ENCODE peak calls at places on chromosome 22, in six cellular contexts. E is endothelial cell of umbilical vein; H is upper lobe of right lung; C is thyroid gland; I is CD4-positive, CD25-positive, alpha-beta regulatory T cell; L is right atrium auricular region. F is an unnamed sample.

GRCh38 chr22:46011627-46012181 is 34.7 kb upstream of the WNT7B start:
- DNase-seq in E (no peak), H (peak; percentile 61), C (no peak), I (no peak), L (no peak), F (peak; percentile 37)

GRCh38 chr22:43293259-43293658 is 49.9 kb downstream of the SCUBE1 start:
- DNase-seq in E (no peak), H (no peak), C (no peak), I (no peak), L (no peak), F (no peak)

GRCh38 chr22:31662668-31663037 is 638 bp upstream of the PISD start:
- DNase-seq in E (no peak), H (no peak), C (no peak), I (no peak), L (no peak), F (no peak)

GRCh38 chr22:19317865-19318264 is 26.3 kb upstream of the CLTCL1 start:
- DNase-seq in E (no peak), H (no peak), C (no peak), I (no peak), L (no peak), F (no peak)

GRCh38 chr22:31768422-31769059 is 14.7 kb downstream of the DEPDC5 start:
- DNase-seq in E (no peak), H (no peak), C (no peak), I (no peak), L (no peak), F (no peak)

GRCh38 chr22:46622081-46622521 is 1.9 kb downstream of the GRAMD4 start:
- DNase-seq in E (peak; percentile 19), H (no peak), C (peak; percentile 95), I (no peak), L (no peak), F (peak; percentile 71)

GRCh38 chr22:48743601-48744282 is 1083.9 kb downstream of the BRD1 start:
- DNase-seq in E (no peak), H (no peak), C (no peak), I (no peak), L (peak; percentile 13), F (no peak)

GRCh38 chr22:36052505-36052941 is 23.9 kb upstream of the RBFOX2 start:
- DNase-seq in E (no peak), H (no peak), C (no peak), I (peak; percentile 24), L (no peak), F (no peak)

GRCh38 chr22:24106385-24107381 is 74.6 kb upstream of the SUSD2 start:
- DNase-seq in E (peak; percentile 5), H (no peak), C (peak; percentile 12), I (peak; percentile 47), L (no peak), F (peak; percentile 32)

GRCh38 chr22:34993548-34993947 is 72.4 kb upstream of the ISX start:
- DNase-seq in E (no peak), H (no peak), C (no peak), I (no peak), L (no peak), F (no peak)

GRCh38 chr22:24157783-24158170 is 23.5 kb upstream of the SUSD2 start:
- DNase-seq in E (no peak), H (no peak), C (no peak), I (no peak), L (no peak), F (no peak)

GRCh38 chr22:24432059-24432853 is 4.9 kb downstream of the ADORA2A start:
- DNase-seq in E (no peak), H (peak; percentile 75), C (peak; percentile 79), I (no peak), L (peak; percentile 74), F (no peak)

GRCh38 chr22:42461511-42461910 is 29.3 kb upstream of the NFAM1 start:
- DNase-seq in E (no peak), H (no peak), C (no peak), I (no peak), L (no peak), F (no peak)

GRCh38 chr22:43879901-43880742 is 11.7 kb downstream of the PNPLA5 start:
- DNase-seq in E (no peak), H (peak; percentile 43), C (no peak), I (no peak), L (no peak), F (no peak)

GRCh38 chr22:20624161-20624616 is 116.8 kb downstream of the MED15 start:
- DNase-seq in E (no peak), H (no peak), C (no peak), I (peak; percentile 16), L (no peak), F (no peak)

GRCh38 chr22:45804986-45805325 is 133.3 kb downstream of the ATXN10 start:
- DNase-seq in E (peak; percentile 12), H (no peak), C (no peak), I (no peak), L (no peak), F (no peak)

GRCh38 chr22:44728761-44729261 is 23.6 kb upstream of the ARHGAP8 start:
- DNase-seq in E (no peak), H (no peak), C (no peak), I (no peak), L (peak; percentile 68), F (no peak)

GRCh38 chr22:46507451-46508390 is 29.7 kb downstream of the CELSR1 start:
- DNase-seq in E (no peak), H (no peak), C (no peak), I (no peak), L (no peak), F (no peak)

GRCh38 chr22:45441158-45441557 is 27.7 kb downstream of the RIBC2 start:
- DNase-seq in E (peak; percentile 21), H (no peak), C (peak; percentile 81), I (peak; percentile 61), L (peak; percentile 77), F (no peak)

GRCh38 chr22:22210375-22210774 is 34.2 kb upstream of the VPREB1 start:
- DNase-seq in E (peak; percentile 41), H (no peak), C (no peak), I (peak; percentile 64), L (no peak), F (no peak)

GRCh38 chr22:31337178-31337577 is 9.0 kb downstream of the PATZ1 start:
- DNase-seq in E (no peak), H (no peak), C (no peak), I (peak; percentile 30), L (no peak), F (no peak)

GRCh38 chr22:43298062-43298801 is 44.9 kb downstream of the SCUBE1 start:
- DNase-seq in E (no peak), H (no peak), C (peak; percentile 43), I (no peak), L (no peak), F (no peak)

GRCh38 chr22:19497245-19497644 is 17.5 kb downstream of the CDC45 start:
- DNase-seq in E (peak; percentile 86), H (no peak), C (no peak), I (no peak), L (no peak), F (no peak)

GRCh38 chr22:26570864-26571525 is 18.9 kb downstream of the TPST2 start:
- DNase-seq in E (no peak), H (no peak), C (no peak), I (no peak), L (no peak), F (no peak)
- H3K4me1 ChIP-seq in E (peaks cover 26% of the 10 kb centered on the region), H (peaks cover 35% of the 10 kb centered on the region), C (peaks cover 31% of the 10 kb centered on the region), I (no peaks in the 10 kb centered on the region), L (no peaks in the 10 kb centered on the region), F (peaks cover 79% of the 10 kb centered on the region)

DNA sequence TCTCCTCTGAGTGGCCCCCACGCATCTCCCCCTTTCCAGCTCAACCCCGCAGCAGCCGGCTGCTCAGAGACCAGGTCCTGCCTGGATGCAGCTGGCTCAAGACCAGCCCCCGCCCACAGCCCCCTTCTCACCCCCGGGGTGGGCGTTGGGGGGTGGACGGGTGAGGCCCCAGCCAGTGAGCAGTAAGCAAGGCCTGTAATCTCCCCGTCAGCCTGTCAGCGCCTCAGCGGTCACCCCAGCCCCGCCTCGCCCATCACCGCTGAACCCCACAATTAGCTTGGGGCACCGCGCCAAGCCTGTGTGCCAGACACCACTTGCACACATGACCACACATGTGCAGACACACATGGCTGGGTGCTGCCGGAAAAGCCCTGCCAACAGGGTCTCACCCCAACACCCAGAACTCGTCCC is 5.9 kb downstream of the PLXNB2 start:
- DNase-seq in E (no peak), H (no peak), C (peak; percentile 85), I (no peak), L (no peak), F (no peak)
- H3K4me3 ChIP-seq in E (no peak overlapping the region), H (peak overlapping the region; percentile 21), C (no peak overlapping the region), I (no peak overlapping the region), L (no peak overlapping the region), F (peak overlapping the region; percentile 30)

GRCh38 chr22:33756508-33756949 is 163.7 kb downstream of the LARGE1 start:
- DNase-seq in E (no peak), H (no peak), C (no peak), I (no peak), L (no peak), F (no peak)
- H3K27ac ChIP-seq in E (no peak overlapping the region), H (no peak overlapping the region), C (no peak overlapping the region), I (no peak overlapping the region), L (no peak overlapping the region), F (no peak overlapping the region)

GRCh38 chr22:17946691-17947367 is 77.5 kb downstream of the MICAL3 start:
- DNase-seq in E (no peak), H (no peak), C (no peak), I (no peak), L (no peak), F (no peak)

GRCh38 chr22:17944205-17944725 is 80.1 kb downstream of the MICAL3 start:
- DNase-seq in E (no peak), H (no peak), C (peak; percentile 66), I (no peak), L (no peak), F (no peak)

GRCh38 chr22:17943533-17944204 is 80.7 kb downstream of the MICAL3 start:
- DNase-seq in E (peak; percentile 22), H (no peak), C (peak; percentile 53), I (no peak), L (no peak), F (no peak)

GRCh38 chr22:17945851-17946690 is 78.3 kb downstream of the MICAL3 start:
- DNase-seq in E (no peak), H (no peak), C (peak; percentile 70), I (no peak), L (no peak), F (no peak)

GRCh38 chr22:17945156-17945850 is 79.1 kb downstream of the MICAL3 start:
- DNase-seq in E (no peak), H (no peak), C (peak; percentile 56), I (no peak), L (no peak), F (no peak)
- H3K4me1 ChIP-seq in E (peaks cover 5% of the 10 kb centered on the region), H (peaks cover under 1% of the 10 kb centered on the region), C (peaks cover 59% of the 10 kb centered on the region), I (no peaks in the 10 kb centered on the region), L (no peaks in the 10 kb centered on the region), F (peaks cover 19% of the 10 kb centered on the region)

GRCh38 chr22:30228509-30229359 is 17.8 kb downstream of the LIF start:
- DNase-seq in E (no peak), H (no peak), C (no peak), I (no peak), L (no peak), F (no peak)
- H3K4me3 ChIP-seq in E (no peak overlapping the region), H (no peak overlapping the region), C (no peak overlapping the region), I (no peak overlapping the region), L (no peak overlapping the region), F (no peak overlapping the region)

GRCh38 chr22:38219644-38220043 is 17.9 kb downstream of the MAFF start:
- DNase-seq in E (no peak), H (no peak), C (no peak), I (no peak), L (no peak), F (no peak)
- H3K27ac ChIP-seq in E (peak overlapping the region; percentile 98), H (peak overlapping the region; percentile 78), C (peak overlapping the region; percentile 91), I (no peak overlapping the region), L (peak overlapping the region; percentile 91), F (peak overlapping the region; percentile 85)